ENCODE peak calls at places on chromosomes 12 and 14, in six cellular contexts. C, I, A, U, N and L are unnamed samples.
A peak's percentile ranks its signal among the peaks of the same experiment; 100 is the strongest.

GRCh38 chr12:71472441-71472911 is 32.9 kb downstream of the LGR5 start:
- DNase-seq in C (no peak), I (no peak), A (no peak), U (no peak), N (no peak), L (no peak)

GRCh38 chr12:119225454-119225853 is 46.7 kb downstream of the HSPB8 start:
- DNase-seq in C (no peak), I (peak; percentile 22), A (no peak), U (no peak), N (no peak), L (no peak)

GRCh38 chr12:108730337-108731104 is 797 bp downstream of the CORO1C start:
- DNase-seq in C (peak; percentile 90), I (peak; percentile 85), A (peak; percentile 76), U (peak; percentile 78), N (no peak), L (peak; percentile 79)

GRCh38 chr14:52268191-52269061 is 928 bp downstream of the PTGDR start:
- DNase-seq in C (no peak), I (no peak), A (peak; percentile 19), U (no peak), N (no peak), L (no peak)

GRCh38 chr12:94429633-94430032 is 30.0 kb downstream of the CEP83 start:
- DNase-seq in C (no peak), I (no peak), A (no peak), U (no peak), N (no peak), L (no peak)

GRCh38 chr12:575948-576612 is 87.2 kb downstream of the NINJ2 start:
- DNase-seq in C (peak; percentile 87), I (peak; percentile 85), A (peak; percentile 84), U (peak; percentile 62), N (peak; percentile 93), L (peak; percentile 56)

GRCh38 chr12:16300222-16300621 is 22.7 kb upstream of the SLC15A5 start:
- DNase-seq in C (no peak), I (no peak), A (no peak), U (no peak), N (no peak), L (no peak)

GRCh38 chr14:58637391-58638230 is at the start of gene DACT1:
- DNase-seq in C (peak; percentile 84), I (peak; percentile 52), A (peak; percentile 79), U (peak; percentile 64), N (no peak), L (peak; percentile 67)

GRCh38 chr14:55031190-55031589 is 4.2 kb downstream of the SOCS4 start:
- DNase-seq in C (no peak), I (no peak), A (no peak), U (no peak), N (no peak), L (peak; percentile 14)

GRCh38 chr14:92658160-92658559 is 90.3 kb downstream of the LGMN start:
- DNase-seq in C (no peak), I (no peak), A (no peak), U (no peak), N (no peak), L (no peak)